ENCODE peak calls at places on chromosomes 12 and 14, in six cellular contexts. I is stomach, T is upper lobe of right lung, L is HepG2, Z is cardiac muscle cell, V is dorsolateral prefrontal cortex. R is an unnamed sample.

GRCh38 chr12:87866602-87867292 is 162.5 kb downstream of the C12orf50 start:
- DNase-seq in L (peak), V (no peak), Z (no peak), I (no peak), T (no peak), R (peak)

GRCh38 chr12:130146532-130146931 is 15.7 kb upstream of the FZD10 start:
- DNase-seq in T (no peak), L (no peak), Z (no peak), V (no peak), I (no peak), R (no peak)

GRCh38 chr12:50066402-50066801 is 9.0 kb downstream of the ASIC1 start:
- DNase-seq in T (no peak), I (no peak), Z (peak), V (no peak), L (no peak), R (no peak)

GRCh38 chr14:54637829-54638446 is 71.0 kb downstream of the SAMD4A start:
- DNase-seq in I (no peak), Z (no peak), T (no peak), V (no peak), L (no peak), R (no peak)

GRCh38 chr14:22159049-22159448 is 430.0 kb downstream of the DAD1 start:
- DNase-seq in I (no peak), Z (no peak), V (no peak), T (no peak), L (no peak), R (peak)

GRCh38 chr12:28033538-28033915 is 61.0 kb upstream of the PTHLH start:
- DNase-seq in V (no peak), T (no peak), Z (no peak), I (no peak), L (no peak), R (peak)

GRCh38 chr14:33342299-33342974 is 403.8 kb downstream of the NPAS3 start:
- DNase-seq in Z (no peak), V (no peak), T (no peak), L (no peak), I (no peak), R (no peak)

GRCh38 chr12:16184691-16185090 is 92.8 kb downstream of the SLC15A5 start:
- DNase-seq in V (no peak), L (no peak), I (no peak), Z (peak), T (no peak), R (no peak)

GRCh38 chr12:67456281-67456918 is 187.2 kb downstream of the CAND1 start:
- DNase-seq in T (no peak), L (no peak), V (no peak), Z (no peak), I (no peak), R (peak)

DNA sequence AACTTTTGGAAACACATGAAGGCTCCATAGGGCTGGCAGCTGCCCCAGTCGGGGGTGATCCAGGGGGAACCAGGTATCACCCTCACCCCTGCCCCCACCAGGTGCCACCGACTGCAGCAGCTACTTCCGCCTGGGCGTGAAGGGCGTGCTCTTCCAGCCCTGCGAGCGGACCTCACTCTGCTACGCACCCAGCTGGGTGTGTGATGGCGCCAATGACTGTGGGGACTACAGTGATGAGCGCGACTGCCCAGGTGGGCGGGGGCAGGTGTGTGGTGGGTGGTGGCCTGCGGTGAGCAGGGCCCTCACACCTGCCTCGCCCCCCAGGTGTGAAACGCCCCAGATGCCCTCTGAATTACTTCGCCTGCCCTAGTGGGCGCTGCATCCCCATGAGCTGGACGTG is 22.3 kb upstream of the NXPH4 start:
- DNase-seq in L (no peak), T (no peak), V (no peak), I (no peak), Z (no peak), R (no peak)
- H3K27ac ChIP-seq in L (no peak), T (no peak), V (peak), I (no peak), Z (no peak), R (peak)

DNA sequence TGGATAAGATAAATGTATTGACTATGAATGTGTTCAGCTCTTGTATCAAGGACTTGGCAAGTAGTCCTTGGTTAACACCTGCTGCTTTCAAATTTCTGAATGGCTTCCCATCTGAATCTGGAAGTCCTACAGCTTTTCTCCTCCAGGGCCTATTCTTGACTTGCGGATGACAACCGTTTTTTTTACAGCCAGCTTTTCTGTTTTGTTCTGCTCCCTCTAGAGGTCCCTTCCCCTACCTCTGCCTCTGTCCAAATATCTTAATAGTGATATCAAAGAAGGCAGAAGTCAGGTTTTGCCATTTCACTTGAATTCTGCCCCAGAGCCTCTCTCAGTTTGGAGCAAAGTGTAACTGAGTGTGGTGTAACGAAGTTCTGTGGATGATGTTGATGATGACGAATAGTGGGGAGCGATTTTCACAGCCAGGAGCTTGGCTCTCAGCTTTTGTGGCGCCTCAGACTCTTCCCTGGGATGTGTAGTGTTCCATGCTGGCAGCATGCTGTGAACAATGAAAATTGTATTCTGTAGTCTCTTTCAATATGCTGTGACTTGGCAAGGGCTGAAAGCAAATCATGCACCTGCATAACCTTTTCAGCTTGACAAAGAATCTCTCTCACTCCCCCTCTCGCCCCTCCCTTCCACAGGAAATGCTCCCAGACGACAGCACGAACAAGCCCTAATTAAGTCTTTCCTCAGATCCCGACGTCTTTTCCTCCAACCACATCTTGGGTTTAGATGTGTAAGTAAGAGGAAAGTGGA is 5.0 kb upstream of the SLC4A8 start:
- DNase-seq in T (no peak), Z (peak), I (no peak), V (peak), L (no peak), R (no peak)
- TF ChIP-seq CTCF in T (no peak), Z (no peak), I (no peak), V (peak), L (no peak), R (no peak)

GRCh38 chr12:111451649-111452129 is 46.0 kb downstream of the SH2B3 start:
- DNase-seq in I (peak), V (peak), L (peak), Z (peak), T (no peak), R (peak)
- H3K27ac ChIP-seq in I (no peak), V (no peak), L (no peak), Z (no peak), T (no peak), R (no peak)

DNA sequence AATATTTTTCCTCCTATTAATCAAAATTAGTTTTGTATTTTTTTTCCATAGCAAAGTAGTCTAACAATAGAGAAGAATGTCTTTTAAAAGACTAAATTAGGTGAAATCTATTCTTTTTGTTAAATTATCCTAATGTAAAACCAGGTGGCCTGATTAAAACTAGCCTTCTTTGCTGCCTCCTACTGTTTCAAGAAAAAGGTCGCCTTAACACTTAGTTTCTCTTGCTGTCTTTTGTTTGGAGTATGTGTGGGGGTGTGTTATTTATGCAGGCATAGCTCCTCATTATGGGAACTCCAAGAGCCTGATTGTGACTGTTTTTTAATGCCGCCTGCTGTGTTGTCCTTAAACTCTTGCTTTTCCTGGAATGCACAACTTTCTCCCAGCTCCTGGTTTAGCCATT is 855.3 kb downstream of the DIO2 start:
- DNase-seq in Z (no peak), I (no peak), T (no peak), L (no peak), V (no peak), R (no peak)
- TF ChIP-seq CTCF in Z (no peak), I (no peak), T (no peak), L (no peak), V (no peak), R (no peak)

GRCh38 chr14:57061009-57061711 is 207.5 kb downstream of the EXOC5 start:
- DNase-seq in Z (no peak), T (no peak), V (no peak), I (no peak), L (no peak), R (no peak)
- H3K27ac ChIP-seq in Z (no peak), T (no peak), V (no peak), I (no peak), L (no peak), R (no peak)

GRCh38 chr14:76118594-76118993 is 33.1 kb upstream of the GPATCH2L start:
- DNase-seq in V (no peak), I (no peak), T (no peak), Z (no peak), L (peak), R (no peak)
- TF ChIP-seq CTCF in V (no peak), I (no peak), T (no peak), Z (no peak), L (no peak), R (no peak)

DNA sequence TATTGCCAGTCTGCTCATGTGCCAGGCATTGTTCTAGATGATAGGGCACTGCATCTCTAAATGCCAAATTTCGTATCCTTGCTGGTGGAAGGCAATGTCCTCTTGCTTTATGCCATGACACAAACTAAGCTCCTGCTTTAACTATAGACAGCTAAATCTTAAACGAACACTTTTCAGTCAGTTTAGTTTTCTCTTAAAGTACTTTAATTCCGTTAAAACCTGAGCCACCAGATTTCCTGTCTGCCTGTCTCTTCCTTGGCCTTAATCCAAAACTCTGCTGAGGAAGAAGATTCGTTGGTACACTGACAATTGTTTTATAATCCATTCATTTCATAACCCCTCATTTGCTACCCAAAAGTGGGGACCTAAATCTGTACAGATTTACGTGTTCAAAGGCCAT is 194.4 kb upstream of the BCL2L14 start:
- DNase-seq in V (no peak), T (no peak), I (no peak), Z (no peak), L (no peak), R (no peak)
- H3K27ac ChIP-seq in V (no peak), T (no peak), I (peak), Z (no peak), L (no peak), R (no peak)

GRCh38 chr14:90785474-90785873 is 30.8 kb downstream of the TTC7B start:
- DNase-seq in Z (no peak), L (no peak), T (no peak), V (peak), I (peak), R (no peak)
- TF ChIP-seq CTCF in Z (peak), L (peak), T (no peak), V (no peak), I (no peak), R (no peak)

GRCh38 chr14:85221832-85222231 is 308.1 kb upstream of the FLRT2 start:
- DNase-seq in V (no peak), Z (no peak), T (no peak), I (no peak), L (no peak), R (no peak)
- H3K27ac ChIP-seq in V (no peak), Z (no peak), T (no peak), I (no peak), L (no peak), R (no peak)

GRCh38 chr14:64541971-64542838 is 1.7 kb downstream of the HSPA2 start:
- DNase-seq in Z (no peak), L (no peak), V (no peak), I (no peak), T (no peak), R (no peak)

GRCh38 chr14:64540208-64541202 is at the start of gene HSPA2:
- DNase-seq in I (peak), T (peak), L (peak), V (peak), Z (peak), R (peak)

GRCh38 chr14:64539186-64539552 is 1.4 kb upstream of the HSPA2 start:
- DNase-seq in I (no peak), V (no peak), L (no peak), Z (no peak), T (no peak), R (no peak)

GRCh38 chr14:64542839-64543207 is 2.3 kb downstream of the HSPA2 start:
- DNase-seq in L (no peak), Z (no peak), I (no peak), V (no peak), T (no peak), R (no peak)

GRCh38 chr14:64541261-64541970 is 875 bp downstream of the HSPA2 start:
- DNase-seq in L (no peak), I (no peak), Z (no peak), T (no peak), V (no peak), R (no peak)
- TF ChIP-seq CTCF in L (no peak), I (no peak), Z (no peak), T (no peak), V (no peak), R (no peak)